ENCODE peak calls at places on chromosomes 13 and 19, in four cellular contexts. One of them, this sample, is unnamed.

GRCh38 chr19:45071969-45072790 is 4.1 kb downstream of the ZNF296 start:
- DNase-seq in H1: peak
- DNase-seq in HCT116: no peak
- DNase-seq in K562: no peak
- DNase-seq in this sample: no peak

GRCh38 chr19:49637865-49638350 is 2.0 kb downstream of the RRAS start:
- DNase-seq in H1: peak
- DNase-seq in K562: peak
- DNase-seq in HCT116: no peak
- DNase-seq in this sample: peak

GRCh38 chr19:44476559-44477408 is 23.5 kb downstream of the ZNF180 start:
- DNase-seq in HCT116: no peak
- DNase-seq in H1: no peak
- DNase-seq in K562: peak
- DNase-seq in this sample: no peak

GRCh38 chr13:33937373-33938087 is 119.6 kb downstream of the RFC3 start:
- DNase-seq in H1: no peak
- DNase-seq in K562: no peak
- DNase-seq in HCT116: peak
- DNase-seq in this sample: no peak

GRCh38 chr13:30339721-30340366 is 32.5 kb upstream of the KATNAL1 start:
- DNase-seq in K562: no peak
- DNase-seq in H1: no peak
- DNase-seq in HCT116: no peak
- DNase-seq in this sample: no peak

GRCh38 chr19:36572593-36573019 is 486 bp downstream of the ZNF529 start:
- DNase-seq in HCT116: no peak
- DNase-seq in K562: no peak
- DNase-seq in H1: no peak
- DNase-seq in this sample: peak

GRCh38 chr19:4304509-4305252 is at the start of gene FSD1:
- DNase-seq in H1: peak
- DNase-seq in K562: peak
- DNase-seq in HCT116: no peak
- DNase-seq in this sample: no peak

GRCh38 chr19:52270266-52270885 is 989 bp downstream of the ZNF766 start:
- DNase-seq in K562: peak
- DNase-seq in H1: peak
- DNase-seq in HCT116: no peak
- DNase-seq in this sample: peak

GRCh38 chr19:46598372-46598917 is 2.7 kb upstream of the CALM3 start:
- DNase-seq in H1: no peak
- DNase-seq in HCT116: no peak
- DNase-seq in K562: no peak
- DNase-seq in this sample: no peak
- TF ChIP-seq JUND in H1: no peak
- TF ChIP-seq JUND in HCT116: no peak
- TF ChIP-seq JUND in K562: no peak
- TF ChIP-seq JUND in this sample: no peak

GRCh38 chr13:28220166-28220565 is 81.8 kb downstream of the PAN3 start:
- DNase-seq in H1: no peak
- DNase-seq in K562: no peak
- DNase-seq in HCT116: no peak
- DNase-seq in this sample: no peak
- TF ChIP-seq JUND in H1: no peak
- TF ChIP-seq JUND in K562: no peak
- TF ChIP-seq JUND in HCT116: no peak
- TF ChIP-seq JUND in this sample: no peak

DNA sequence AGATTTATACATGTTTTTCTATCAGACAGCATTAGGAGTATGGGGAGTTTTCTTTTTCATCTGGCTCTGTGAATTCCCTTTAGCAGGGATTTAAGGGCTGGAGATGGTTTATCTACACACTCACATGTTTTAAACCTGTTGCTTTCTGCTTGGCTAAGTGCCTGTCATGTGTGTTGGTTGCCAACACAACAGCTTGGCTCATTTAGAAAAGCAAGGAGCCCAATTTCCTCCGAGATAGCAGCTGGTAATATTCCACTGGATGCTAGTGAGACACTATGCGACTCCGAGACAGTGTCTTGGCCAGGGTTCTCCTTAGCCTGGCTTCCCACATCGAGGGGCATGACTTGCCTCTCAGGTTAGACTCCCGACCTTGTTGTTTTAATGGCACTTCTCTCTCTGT is 83.3 kb downstream of the KLF5 start:
- DNase-seq in H1: no peak
- DNase-seq in HCT116: no peak
- DNase-seq in K562: no peak
- DNase-seq in this sample: no peak
- TF ChIP-seq JUND in H1: no peak
- TF ChIP-seq JUND in HCT116: no peak
- TF ChIP-seq JUND in K562: no peak
- TF ChIP-seq JUND in this sample: no peak

DNA sequence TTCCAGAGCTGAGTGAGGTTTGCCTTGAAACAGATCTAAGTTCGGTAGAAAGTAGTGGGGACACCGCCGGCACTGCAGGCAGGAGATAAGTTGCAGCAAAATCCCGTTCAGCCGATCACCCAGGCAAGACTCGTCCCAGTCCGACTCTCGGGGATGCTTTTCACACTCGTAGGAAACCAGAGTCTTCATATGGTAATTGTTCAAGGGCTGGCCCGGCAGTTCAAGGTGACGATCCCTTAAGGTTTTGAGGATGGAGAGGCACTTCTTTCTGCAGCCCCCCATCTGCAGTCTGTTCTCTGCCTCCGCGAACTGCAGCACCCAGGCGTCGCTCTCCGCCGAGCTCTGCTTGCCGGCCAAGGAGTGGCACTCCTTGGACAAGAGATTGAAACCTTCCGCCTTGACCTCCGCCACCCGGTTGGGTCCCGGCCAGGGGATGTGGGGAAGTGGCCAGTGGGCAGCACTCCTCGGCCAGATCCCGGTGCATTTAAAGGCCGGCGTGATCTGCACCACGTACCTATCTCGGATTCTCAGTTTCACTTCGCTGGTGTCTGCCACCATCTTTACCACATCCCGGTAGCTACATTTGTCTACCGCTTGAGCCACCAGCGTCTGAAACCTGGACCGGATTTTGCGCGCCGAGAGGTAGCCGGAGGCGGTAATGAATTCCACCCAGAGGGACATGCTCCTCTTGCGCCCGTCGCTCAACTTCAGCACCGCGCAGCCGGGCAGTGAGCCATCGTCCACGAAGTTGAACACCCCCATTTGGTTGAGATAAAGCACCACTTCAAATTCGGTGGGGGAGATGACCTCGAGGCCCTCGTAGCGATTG is 1.1 kb downstream of the MAB21L1 start:
- DNase-seq in K562: no peak
- DNase-seq in H1: peak
- DNase-seq in HCT116: no peak
- DNase-seq in this sample: no peak
- TF ChIP-seq JUND in K562: no peak
- TF ChIP-seq JUND in H1: no peak
- TF ChIP-seq JUND in HCT116: no peak
- TF ChIP-seq JUND in this sample: no peak

GRCh38 chr19:34213283-34213682 is 41.0 kb downstream of the LSM14A start:
- DNase-seq in K562: no peak
- DNase-seq in HCT116: no peak
- DNase-seq in H1: no peak
- DNase-seq in this sample: no peak
- TF ChIP-seq JUND in K562: no peak
- TF ChIP-seq JUND in HCT116: no peak
- TF ChIP-seq JUND in H1: no peak
- TF ChIP-seq JUND in this sample: no peak

GRCh38 chr19:19997656-19998268 is 41.5 kb downstream of the ZNF682 start:
- DNase-seq in H1: peak
- DNase-seq in HCT116: no peak
- DNase-seq in K562: peak
- DNase-seq in this sample: peak
- TF ChIP-seq JUND in H1: no peak
- TF ChIP-seq JUND in HCT116: no peak
- TF ChIP-seq JUND in K562: no peak
- TF ChIP-seq JUND in this sample: no peak